ENCODE peak calls at places on chromosomes 5 and 9, in six cellular contexts. One of them, this sample, is unnamed.

GRCh38 chr9:12817702-12818101 is 42.9 kb downstream of the LURAP1L start:
- DNase-seq in neural progenitor cell: no peak
- DNase-seq in cardiac muscle cell: no peak
- DNase-seq in CD8-positive, alpha-beta T cell: no peak
- DNase-seq in aorta: no peak
- DNase-seq in body of pancreas: peak
- DNase-seq in this sample: no peak

GRCh38 chr5:135921388-135921787 is 25.7 kb upstream of the IL9 start:
- DNase-seq in neural progenitor cell: no peak
- DNase-seq in cardiac muscle cell: no peak
- DNase-seq in CD8-positive, alpha-beta T cell: no peak
- DNase-seq in aorta: no peak
- DNase-seq in body of pancreas: no peak
- DNase-seq in this sample: no peak

GRCh38 chr9:104329245-104329644 is 174.8 kb upstream of the OR13F1 start:
- DNase-seq in neural progenitor cell: no peak
- DNase-seq in cardiac muscle cell: no peak
- DNase-seq in CD8-positive, alpha-beta T cell: no peak
- DNase-seq in aorta: no peak
- DNase-seq in body of pancreas: no peak
- DNase-seq in this sample: no peak

GRCh38 chr5:34580983-34581382 is 75.1 kb upstream of the RAI14 start:
- DNase-seq in neural progenitor cell: peak
- DNase-seq in cardiac muscle cell: no peak
- DNase-seq in CD8-positive, alpha-beta T cell: no peak
- DNase-seq in aorta: no peak
- DNase-seq in body of pancreas: no peak
- DNase-seq in this sample: no peak

GRCh38 chr9:1049641-1050040 is 516 bp upstream of the DMRT2 start:
- DNase-seq in neural progenitor cell: no peak
- DNase-seq in cardiac muscle cell: no peak
- DNase-seq in CD8-positive, alpha-beta T cell: no peak
- DNase-seq in aorta: no peak
- DNase-seq in body of pancreas: no peak
- DNase-seq in this sample: no peak

GRCh38 chr9:93292664-93293328 is 108.9 kb downstream of the WNK2 start:
- DNase-seq in neural progenitor cell: no peak
- DNase-seq in cardiac muscle cell: no peak
- DNase-seq in CD8-positive, alpha-beta T cell: no peak
- DNase-seq in aorta: no peak
- DNase-seq in body of pancreas: no peak
- DNase-seq in this sample: no peak

GRCh38 chr9:80928697-80929096 is 760.6 kb downstream of the TLE1 start:
- DNase-seq in neural progenitor cell: no peak
- DNase-seq in cardiac muscle cell: no peak
- DNase-seq in CD8-positive, alpha-beta T cell: no peak
- DNase-seq in aorta: no peak
- DNase-seq in body of pancreas: no peak
- DNase-seq in this sample: no peak

GRCh38 chr5:144191998-144192397 is 21.3 kb downstream of the KCTD16 start:
- DNase-seq in neural progenitor cell: peak
- DNase-seq in cardiac muscle cell: peak
- DNase-seq in CD8-positive, alpha-beta T cell: no peak
- DNase-seq in aorta: no peak
- DNase-seq in body of pancreas: no peak
- DNase-seq in this sample: no peak

GRCh38 chr5:107112207-107112606 is 558.5 kb downstream of the EFNA5 start:
- DNase-seq in neural progenitor cell: no peak
- DNase-seq in cardiac muscle cell: no peak
- DNase-seq in CD8-positive, alpha-beta T cell: no peak
- DNase-seq in aorta: no peak
- DNase-seq in body of pancreas: no peak
- DNase-seq in this sample: no peak

GRCh38 chr9:131409458-131409992 is 15.6 kb downstream of the PRRC2B start:
- DNase-seq in neural progenitor cell: no peak
- DNase-seq in cardiac muscle cell: no peak
- DNase-seq in CD8-positive, alpha-beta T cell: no peak
- DNase-seq in aorta: no peak
- DNase-seq in body of pancreas: no peak
- DNase-seq in this sample: no peak
- H3K27ac ChIP-seq in neural progenitor cell: no peak
- H3K27ac ChIP-seq in cardiac muscle cell: peak
- H3K27ac ChIP-seq in CD8-positive, alpha-beta T cell: no peak
- H3K27ac ChIP-seq in aorta: no peak
- H3K27ac ChIP-seq in body of pancreas: no peak
- H3K27ac ChIP-seq in this sample: peak

GRCh38 chr9:71763752-71764332 is 4.5 kb downstream of the CEMIP2 start:
- DNase-seq in neural progenitor cell: no peak
- DNase-seq in cardiac muscle cell: no peak
- DNase-seq in CD8-positive, alpha-beta T cell: no peak
- DNase-seq in aorta: no peak
- DNase-seq in body of pancreas: no peak
- DNase-seq in this sample: no peak
- H3K27ac ChIP-seq in neural progenitor cell: peak
- H3K27ac ChIP-seq in cardiac muscle cell: no peak
- H3K27ac ChIP-seq in CD8-positive, alpha-beta T cell: no peak
- H3K27ac ChIP-seq in aorta: no peak
- H3K27ac ChIP-seq in body of pancreas: peak
- H3K27ac ChIP-seq in this sample: no peak

DNA sequence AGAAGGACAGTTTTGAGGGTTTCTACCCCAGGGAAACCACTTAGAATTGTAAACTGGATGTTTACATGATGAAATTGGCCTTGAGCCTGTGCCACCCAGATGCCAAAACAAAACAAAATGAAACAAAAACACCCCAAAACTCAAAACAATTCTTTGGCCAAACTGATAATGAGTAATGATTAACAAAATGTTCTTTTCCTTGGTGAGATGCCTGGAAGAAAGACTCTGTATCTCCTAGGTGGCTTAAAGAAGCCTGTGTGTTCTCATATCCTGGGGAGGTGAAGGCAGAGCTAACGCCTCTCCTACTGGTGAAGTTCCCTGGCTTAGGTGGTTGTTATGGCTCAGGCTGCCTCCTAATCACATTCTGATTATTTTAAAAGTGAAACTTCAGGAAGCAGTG is 120.5 kb downstream of the NPR3 start:
- DNase-seq in neural progenitor cell: no peak
- DNase-seq in cardiac muscle cell: no peak
- DNase-seq in CD8-positive, alpha-beta T cell: no peak
- DNase-seq in aorta: no peak
- DNase-seq in body of pancreas: no peak
- DNase-seq in this sample: no peak
- H3K27ac ChIP-seq in neural progenitor cell: no peak
- H3K27ac ChIP-seq in cardiac muscle cell: no peak
- H3K27ac ChIP-seq in CD8-positive, alpha-beta T cell: no peak
- H3K27ac ChIP-seq in aorta: no peak
- H3K27ac ChIP-seq in body of pancreas: peak
- H3K27ac ChIP-seq in this sample: no peak

GRCh38 chr9:134437417-134438203 is 111.4 kb downstream of the RXRA start:
- DNase-seq in neural progenitor cell: peak
- DNase-seq in cardiac muscle cell: peak
- DNase-seq in CD8-positive, alpha-beta T cell: no peak
- DNase-seq in aorta: no peak
- DNase-seq in body of pancreas: no peak
- DNase-seq in this sample: no peak
- H3K27ac ChIP-seq in neural progenitor cell: no peak
- H3K27ac ChIP-seq in cardiac muscle cell: peak
- H3K27ac ChIP-seq in CD8-positive, alpha-beta T cell: no peak
- H3K27ac ChIP-seq in aorta: no peak
- H3K27ac ChIP-seq in body of pancreas: no peak
- H3K27ac ChIP-seq in this sample: peak

GRCh38 chr5:37703841-37704241 is 136.0 kb downstream of the GDNF start:
- DNase-seq in neural progenitor cell: no peak
- DNase-seq in cardiac muscle cell: no peak
- DNase-seq in CD8-positive, alpha-beta T cell: no peak
- DNase-seq in aorta: no peak
- DNase-seq in body of pancreas: no peak
- DNase-seq in this sample: no peak
- H3K27ac ChIP-seq in neural progenitor cell: no peak
- H3K27ac ChIP-seq in cardiac muscle cell: no peak
- H3K27ac ChIP-seq in CD8-positive, alpha-beta T cell: no peak
- H3K27ac ChIP-seq in aorta: no peak
- H3K27ac ChIP-seq in body of pancreas: no peak
- H3K27ac ChIP-seq in this sample: no peak

GRCh38 chr5:120466337-120467006 is 2.4 kb downstream of the PRR16 start:
- DNase-seq in neural progenitor cell: no peak
- DNase-seq in cardiac muscle cell: no peak
- DNase-seq in CD8-positive, alpha-beta T cell: no peak
- DNase-seq in aorta: no peak
- DNase-seq in body of pancreas: no peak
- DNase-seq in this sample: no peak
- H3K27ac ChIP-seq in neural progenitor cell: no peak
- H3K27ac ChIP-seq in cardiac muscle cell: no peak
- H3K27ac ChIP-seq in CD8-positive, alpha-beta T cell: no peak
- H3K27ac ChIP-seq in aorta: no peak
- H3K27ac ChIP-seq in body of pancreas: no peak
- H3K27ac ChIP-seq in this sample: no peak

DNA sequence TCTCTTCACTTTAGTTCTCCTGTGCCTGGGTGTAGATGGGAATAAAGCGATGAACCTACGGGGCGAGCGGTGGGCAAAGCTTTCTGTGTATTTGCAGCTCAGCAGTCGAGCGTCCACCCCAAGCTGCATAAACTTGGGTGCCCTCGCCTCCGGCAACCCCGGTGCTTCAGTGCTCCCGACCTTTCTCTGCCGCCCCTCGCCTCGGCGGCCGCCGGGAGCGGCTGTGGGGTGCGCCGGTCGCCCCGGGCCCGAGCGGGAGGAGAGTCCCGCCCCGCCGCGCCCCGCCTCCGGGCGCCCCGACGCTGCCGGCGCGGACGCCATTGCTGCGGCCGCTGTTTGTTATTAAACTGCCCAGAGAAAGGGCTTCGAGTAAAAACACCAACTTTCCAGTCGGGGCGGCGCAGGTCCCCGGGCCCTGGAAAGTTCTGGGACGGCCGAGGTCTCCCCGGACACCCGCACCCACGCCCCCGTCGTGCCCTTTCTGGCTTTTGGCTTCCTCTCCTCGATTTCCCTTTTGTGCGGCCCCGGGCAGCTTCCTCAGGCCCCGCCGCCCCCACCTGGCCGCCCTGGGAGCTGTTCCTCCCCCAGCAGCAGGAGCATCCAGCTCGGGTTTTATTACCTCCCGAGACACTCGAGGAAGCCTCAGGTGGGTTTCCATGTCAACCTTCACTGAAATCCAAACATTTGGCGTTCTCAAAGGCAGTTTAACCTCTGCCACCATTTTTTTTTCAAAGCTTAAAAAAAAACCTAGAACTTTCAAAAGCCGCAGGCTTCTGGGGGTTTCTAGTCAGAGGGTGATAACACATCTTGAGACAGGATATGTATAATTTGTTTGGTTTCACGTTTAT is 334.3 kb downstream of the CWC27 start:
- DNase-seq in neural progenitor cell: peak
- DNase-seq in cardiac muscle cell: no peak
- DNase-seq in CD8-positive, alpha-beta T cell: peak
- DNase-seq in aorta: peak
- DNase-seq in body of pancreas: peak
- DNase-seq in this sample: peak
- H3K27ac ChIP-seq in neural progenitor cell: no peak
- H3K27ac ChIP-seq in cardiac muscle cell: no peak
- H3K27ac ChIP-seq in CD8-positive, alpha-beta T cell: peak
- H3K27ac ChIP-seq in aorta: no peak
- H3K27ac ChIP-seq in body of pancreas: peak
- H3K27ac ChIP-seq in this sample: peak

GRCh38 chr5:124700333-124700732 is 46.1 kb downstream of the ZNF608 start:
- DNase-seq in neural progenitor cell: no peak
- DNase-seq in cardiac muscle cell: no peak
- DNase-seq in CD8-positive, alpha-beta T cell: no peak
- DNase-seq in aorta: no peak
- DNase-seq in body of pancreas: no peak
- DNase-seq in this sample: no peak
- H3K27ac ChIP-seq in neural progenitor cell: no peak
- H3K27ac ChIP-seq in cardiac muscle cell: peak
- H3K27ac ChIP-seq in CD8-positive, alpha-beta T cell: no peak
- H3K27ac ChIP-seq in aorta: no peak
- H3K27ac ChIP-seq in body of pancreas: peak
- H3K27ac ChIP-seq in this sample: no peak

GRCh38 chr9:4666042-4666699 is at the start of gene SPATA6L:
- DNase-seq in neural progenitor cell: peak
- DNase-seq in cardiac muscle cell: peak
- DNase-seq in CD8-positive, alpha-beta T cell: peak
- DNase-seq in aorta: peak
- DNase-seq in body of pancreas: peak
- DNase-seq in this sample: peak

GRCh38 chr9:4662989-4663792 is 1.1 kb downstream of the PLPP6 start:
- DNase-seq in neural progenitor cell: peak
- DNase-seq in cardiac muscle cell: no peak
- DNase-seq in CD8-positive, alpha-beta T cell: no peak
- DNase-seq in aorta: no peak
- DNase-seq in body of pancreas: peak
- DNase-seq in this sample: no peak

GRCh38 chr9:4663956-4664355 is 1.9 kb downstream of the PLPP6 start:
- DNase-seq in neural progenitor cell: no peak
- DNase-seq in cardiac muscle cell: no peak
- DNase-seq in CD8-positive, alpha-beta T cell: no peak
- DNase-seq in aorta: no peak
- DNase-seq in body of pancreas: no peak
- DNase-seq in this sample: no peak

GRCh38 chr9:4667681-4668080 is 1.4 kb upstream of the SPATA6L start:
- DNase-seq in neural progenitor cell: no peak
- DNase-seq in cardiac muscle cell: no peak
- DNase-seq in CD8-positive, alpha-beta T cell: no peak
- DNase-seq in aorta: no peak
- DNase-seq in body of pancreas: no peak
- DNase-seq in this sample: no peak

GRCh38 chr9:4665357-4665756 is 923 bp downstream of the SPATA6L start:
- DNase-seq in neural progenitor cell: no peak
- DNase-seq in cardiac muscle cell: no peak
- DNase-seq in CD8-positive, alpha-beta T cell: no peak
- DNase-seq in aorta: no peak
- DNase-seq in body of pancreas: no peak
- DNase-seq in this sample: no peak
- H3K27ac ChIP-seq in neural progenitor cell: no peak
- H3K27ac ChIP-seq in cardiac muscle cell: no peak
- H3K27ac ChIP-seq in CD8-positive, alpha-beta T cell: no peak
- H3K27ac ChIP-seq in aorta: no peak
- H3K27ac ChIP-seq in body of pancreas: peak
- H3K27ac ChIP-seq in this sample: no peak